ENCODE peak calls at places on chromosomes 11 and 22, in ten cellular contexts. P is activated CD4-positive, CD25-positive, alpha-beta regulatory T cell; C is stimulated activated CD8-positive, alpha-beta memory T cell treated with anti-CD3 and anti-CD28 coated beads, Interleukin-4, amount 100 ng/mL, for 48 hours; W is omental fat pad; J is T-helper 2 cell treated with Interferon-gamma antibody and Interleukin-4, amounts not matched to agents 5 μg/mL and 100 μg/mL, for 36 hours; Q is stimulated activated naive CD4-positive, alpha-beta T cell; B is WTC11; X is stomach; D is trophoblast cell; H is ureter. R is an unnamed sample.

GRCh38 chr22:32413715-32414114 is 1.7 kb upstream of the RTCB start:
- DNase-seq in Q (no peak), J (no peak), C (no peak), P (no peak), B (no peak), H (no peak), D (no peak), W (no peak), X (no peak), R (no peak)

GRCh38 chr11:130042093-130042591 is 27.6 kb upstream of the APLP2 start:
- DNase-seq in H (no peak), P (no peak), W (no peak), B (no peak), X (no peak), D (peak), Q (no peak), J (no peak), C (no peak), R (no peak)

GRCh38 chr11:88414385-88414861 is 76.9 kb upstream of the CTSC start:
- DNase-seq in D (no peak), H (no peak), Q (no peak), P (no peak), J (no peak), X (no peak), B (no peak), C (no peak), W (no peak), R (no peak)

GRCh38 chr11:46382644-46383403 is 1.4 kb downstream of the MDK start:
- DNase-seq in H (no peak), B (peak), C (no peak), J (no peak), W (no peak), D (peak), X (no peak), P (no peak), Q (no peak), R (no peak)

GRCh38 chr11:78560066-78560597 is 14.5 kb downstream of the NARS2 start:
- DNase-seq in H (no peak), B (no peak), D (no peak), Q (no peak), X (no peak), C (no peak), P (no peak), W (no peak), J (no peak), R (no peak)

GRCh38 chr11:101912823-101913284 is 2.0 kb upstream of the CEP126 start:
- DNase-seq in Q (no peak), D (no peak), X (no peak), P (no peak), H (no peak), W (no peak), J (no peak), B (no peak), C (no peak), R (no peak)

GRCh38 chr11:109140857-109141515 is 281.0 kb upstream of the C11orf87 start:
- DNase-seq in B (no peak), X (no peak), Q (no peak), H (no peak), D (no peak), W (no peak), P (no peak), J (no peak), C (no peak), R (no peak)

GRCh38 chr11:28910926-28911325 is 802.7 kb downstream of the METTL15 start:
- DNase-seq in B (no peak), Q (no peak), W (no peak), X (no peak), H (no peak), C (no peak), P (no peak), D (no peak), J (no peak), R (no peak)

GRCh38 chr11:47672283-47672730 is 29.9 kb upstream of the MTCH2 start:
- DNase-seq in D (peak), B (no peak), H (no peak), W (no peak), J (no peak), P (no peak), X (no peak), Q (no peak), C (no peak), R (no peak)

GRCh38 chr11:46489668-46490560 is 98.3 kb upstream of the CHRM4 start:
- DNase-seq in W (no peak), H (no peak), Q (peak), P (no peak), B (peak), D (peak), C (peak), X (no peak), J (no peak), R (no peak)

GRCh38 chr11:75771646-75772410 is 3.2 kb downstream of the DGAT2 start:
- DNase-seq in W (peak), D (peak), B (no peak), Q (no peak), C (no peak), P (no peak), H (no peak), J (no peak), X (peak), R (no peak)

GRCh38 chr11:76911415-76911808 is 50.7 kb downstream of the ACER3 start:
- DNase-seq in H (no peak), J (no peak), P (no peak), X (no peak), Q (no peak), D (no peak), W (no peak), C (no peak), B (no peak), R (no peak)

GRCh38 chr11:14669958-14670357 is 26.4 kb downstream of the PDE3B start:
- DNase-seq in Q (no peak), B (no peak), P (no peak), H (no peak), C (no peak), J (no peak), X (no peak), W (no peak), D (no peak), R (no peak)

GRCh38 chr11:9803685-9804413 is 140.0 kb downstream of the SWAP70 start:
- DNase-seq in X (no peak), W (no peak), Q (no peak), B (no peak), H (no peak), C (no peak), D (no peak), P (no peak), J (no peak), R (no peak)

GRCh38 chr11:75429902-75430691 is 2.9 kb downstream of the KLHL35 start:
- DNase-seq in J (peak), Q (peak), C (peak), H (peak), W (no peak), D (peak), P (peak), X (peak), B (peak), R (peak)

GRCh38 chr11:27472398-27473016 is at the start of gene LGR4:
- DNase-seq in Q (peak), D (peak), C (peak), P (peak), J (peak), H (peak), W (peak), B (peak), X (peak), R (peak)

GRCh38 chr11:27913650-27914049 is 194.3 kb downstream of the KIF18A start:
- DNase-seq in J (no peak), D (no peak), H (no peak), W (no peak), B (no peak), P (no peak), X (no peak), C (no peak), Q (no peak), R (no peak)

GRCh38 chr11:78910322-78910721 is 335.7 kb upstream of the NARS2 start:
- DNase-seq in C (no peak), J (no peak), X (no peak), D (no peak), P (no peak), B (no peak), H (no peak), Q (no peak), W (no peak), R (no peak)

GRCh38 chr22:42885446-42885845 is 28.4 kb upstream of the ARFGAP3 start:
- DNase-seq in C (no peak), X (no peak), H (no peak), Q (no peak), B (no peak), W (no peak), P (no peak), D (no peak), J (no peak), R (no peak)

GRCh38 chr22:31618057-31618456 is 44.0 kb downstream of the PISD start:
- DNase-seq in C (no peak), X (no peak), W (no peak), Q (no peak), J (no peak), P (no peak), H (no peak), D (peak), B (no peak), R (peak)

R was measured in mucosa of descending colon.